ENCODE peak calls at places on chromosomes 4 and X, in eight cellular contexts. P is tibial nerve, D is MM.1S, T is tibial artery, C is transverse colon, A is Peyer's patch, G is cardiac muscle cell, J is right lobe of liver. H is an unnamed sample.
A peak's percentile ranks its signal among the peaks of the same experiment; 100 is the strongest.

GRCh38 chrX:153780678-153781427 is at the start of gene SRPK3:
- DNase-seq in P (no peak), D (no peak), T (no peak), C (no peak), A (no peak), G (no peak), J (no peak), H (no peak)

GRCh38 chrX:2894885-2895292 is 34.2 kb downstream of the ARSD start:
- DNase-seq in P (no peak), D (no peak), T (no peak), C (peak; percentile 61), A (peak; percentile 74), G (peak; percentile 55), J (no peak), H (no peak)

GRCh38 chr4:127188847-127189246 is 443.9 kb upstream of the INTU start:
- DNase-seq in P (no peak), D (no peak), T (no peak), C (no peak), A (no peak), G (peak; percentile 11), J (no peak), H (no peak)

GRCh38 chr4:85555210-85555609 is 80.3 kb downstream of the ARHGAP24 start:
- DNase-seq in P (no peak), D (no peak), T (no peak), C (no peak), A (peak; percentile 50), G (no peak), J (no peak), H (no peak)

GRCh38 chrX:30635630-30636029 is 17.6 kb upstream of the GK start:
- DNase-seq in P (no peak), D (no peak), T (no peak), C (no peak), A (no peak), G (peak; percentile 12), J (no peak), H (no peak)

GRCh38 chr4:14669418-14669817 is 332.9 kb upstream of the CPEB2 start:
- DNase-seq in P (no peak), D (no peak), T (no peak), C (no peak), A (no peak), G (no peak), J (no peak), H (no peak)

GRCh38 chrX:77009691-77010090 is 437.5 kb upstream of the FGF16 start:
- DNase-seq in P (no peak), D (no peak), T (peak; percentile 23), C (no peak), A (no peak), G (no peak), J (no peak), H (no peak)

GRCh38 chrX:43940811-43941210 is 32.4 kb downstream of the NDP start:
- DNase-seq in P (no peak), D (no peak), T (peak; percentile 21), C (no peak), A (no peak), G (no peak), J (no peak), H (no peak)

GRCh38 chr4:148061795-148062194 is 329.9 kb downstream of the ARHGAP10 start:
- DNase-seq in P (no peak), D (no peak), T (no peak), C (no peak), A (no peak), G (no peak), J (no peak), H (no peak)

GRCh38 chrX:115409551-115409950 is 120.0 kb downstream of the LUZP4 start:
- DNase-seq in P (no peak), D (no peak), T (no peak), C (no peak), A (no peak), G (peak; percentile 26), J (no peak), H (no peak)

GRCh38 chr4:176775326-176775725 is 17.4 kb downstream of the VEGFC start:
- DNase-seq in P (no peak), D (no peak), T (no peak), C (no peak), A (no peak), G (no peak), J (no peak), H (no peak)

GRCh38 chr4:3827616-3828492 is 61.7 kb downstream of the ADRA2C start:
- DNase-seq in P (peak; percentile 18), D (no peak), T (peak; percentile 66), C (peak; percentile 78), A (peak; percentile 81), G (no peak), J (peak; percentile 97), H (peak; percentile 56)

GRCh38 chrX:130376077-130376476 is 9.4 kb downstream of the GPR119 start:
- DNase-seq in P (no peak), D (no peak), T (no peak), C (no peak), A (no peak), G (no peak), J (no peak), H (no peak)

GRCh38 chr4:74805601-74806000 is 11.3 kb upstream of the BTC start:
- DNase-seq in P (no peak), D (no peak), T (no peak), C (no peak), A (no peak), G (no peak), J (no peak), H (no peak)
- TF ChIP-seq CTCF in P (no peak), D (no peak), T (no peak), C (no peak), A (no peak), G (no peak), J (no peak), H (no peak)

GRCh38 chr4:134027931-134028330 is 173.7 kb downstream of the PABPC4L start:
- DNase-seq in P (no peak), D (peak; percentile 23), T (no peak), C (no peak), A (no peak), G (no peak), J (no peak), H (no peak)
- H3K27ac ChIP-seq in P (no peak overlapping the region), D (no peak overlapping the region), T (no peak overlapping the region), C (no peak overlapping the region), A (no peak overlapping the region), G (no peak overlapping the region), J (no peak overlapping the region), H (no peak overlapping the region)

GRCh38 chrX:4528247-4528646 is 814.8 kb upstream of the PRKX start:
- DNase-seq in P (no peak), D (no peak), T (no peak), C (no peak), A (no peak), G (no peak), J (no peak), H (no peak)
- TF ChIP-seq CTCF in P (no peak), D (no peak), T (no peak), C (no peak), A (no peak), G (no peak), J (no peak), H (no peak)

DNA sequence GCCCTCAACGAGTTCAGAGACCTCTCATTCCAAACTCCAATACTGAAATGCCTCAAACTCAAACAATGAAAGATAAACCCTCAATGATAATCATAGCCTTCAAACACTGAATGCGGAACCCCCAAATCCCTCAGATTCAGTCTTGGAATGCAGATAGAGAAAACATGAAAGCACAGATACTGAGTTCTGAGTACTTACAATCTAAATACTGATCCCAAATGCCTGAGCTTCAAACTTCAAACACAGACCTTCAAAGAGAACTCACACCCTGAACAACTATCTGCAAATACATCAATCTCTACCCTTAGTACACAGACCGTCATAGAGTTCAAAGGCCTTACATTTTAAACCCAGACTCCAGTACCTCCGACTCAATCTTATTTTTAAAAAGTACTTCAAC is 16.9 kb upstream of the PAGE4 start:
- DNase-seq in P (no peak), D (no peak), T (no peak), C (no peak), A (no peak), G (no peak), J (no peak), H (no peak)
- H3K27ac ChIP-seq in P (no peak overlapping the region), D (no peak overlapping the region), T (no peak overlapping the region), C (no peak overlapping the region), A (no peak overlapping the region), G (no peak overlapping the region), J (no peak overlapping the region), H (no peak overlapping the region)

GRCh38 chrX:45852884-45853283 is 652.2 kb upstream of the DIPK2B start:
- DNase-seq in P (no peak), D (no peak), T (no peak), C (no peak), A (no peak), G (no peak), J (no peak), H (no peak)

GRCh38 chrX:45850197-45850774 is 649.6 kb upstream of the DIPK2B start:
- DNase-seq in P (no peak), D (peak; percentile 38), T (no peak), C (no peak), A (no peak), G (peak; percentile 1), J (no peak), H (no peak)

GRCh38 chrX:45849261-45849660 is 648.6 kb upstream of the DIPK2B start:
- DNase-seq in P (no peak), D (peak; percentile 85), T (no peak), C (no peak), A (no peak), G (peak; percentile 30), J (no peak), H (no peak)

GRCh38 chrX:45850775-45851433 is 650.2 kb upstream of the DIPK2B start:
- DNase-seq in P (no peak), D (peak; percentile 31), T (peak; percentile 19), C (peak; percentile 25), A (peak; percentile 51), G (peak; percentile 17), J (no peak), H (no peak)

GRCh38 chrX:45851434-45851991 is 650.8 kb upstream of the DIPK2B start:
- DNase-seq in P (no peak), D (peak; percentile 58), T (no peak), C (peak; percentile 27), A (peak; percentile 59), G (peak; percentile 37), J (peak; percentile 28), H (peak; percentile 57)
- TF ChIP-seq CTCF in P (no peak), D (no peak), T (no peak), C (no peak), A (no peak), G (no peak), J (no peak), H (no peak)

GRCh38 chr4:109930872-109931271 is 18.2 kb downstream of the EGF start:
- DNase-seq in P (no peak), D (no peak), T (no peak), C (no peak), A (no peak), G (no peak), J (no peak), H (no peak)

GRCh38 chr4:109928327-109929045 is 15.8 kb downstream of the EGF start:
- DNase-seq in P (no peak), D (no peak), T (no peak), C (no peak), A (no peak), G (no peak), J (no peak), H (no peak)

GRCh38 chr4:109925396-109925795 is 12.7 kb downstream of the EGF start:
- DNase-seq in P (no peak), D (no peak), T (no peak), C (no peak), A (no peak), G (no peak), J (no peak), H (no peak)

GRCh38 chr4:109930469-109930868 is 17.8 kb downstream of the EGF start:
- DNase-seq in P (no peak), D (no peak), T (no peak), C (no peak), A (no peak), G (no peak), J (no peak), H (no peak)

GRCh38 chr4:109931318-109931717 is 18.6 kb downstream of the EGF start:
- DNase-seq in P (no peak), D (no peak), T (no peak), C (no peak), A (no peak), G (no peak), J (no peak), H (no peak)
- H3K27ac ChIP-seq in P (no peak overlapping the region), D (no peak overlapping the region), T (no peak overlapping the region), C (no peak overlapping the region), A (no peak overlapping the region), G (no peak overlapping the region), J (no peak overlapping the region), H (no peak overlapping the region)